ENCODE peak calls at places on chromosomes 11 and 22, in four cellular contexts. C is brain microvascular endothelial cell, E is neural progenitor cell, T is AG04450. U is an unnamed sample.

GRCh38 chr11:61198391-61198790 is 4.9 kb upstream of the PGA3 start:
- DNase-seq in C (no peak), E (no peak), T (no peak), U (no peak)

GRCh38 chr11:32154275-32154674 is 63.4 kb downstream of the RCN1 start:
- DNase-seq in T (no peak), E (no peak), C (peak), U (peak)

GRCh38 chr11:66335531-66336233 is 552 bp downstream of the RIN1 start:
- DNase-seq in T (no peak), E (peak), C (peak), U (peak)

GRCh38 chr11:117097567-117098268 is 510 bp downstream of the SIK3 start:
- DNase-seq in E (peak), T (no peak), C (no peak), U (peak)

GRCh38 chr11:2694495-2694894 is 5.3 kb downstream of the KCNQ1OT1 start:
- DNase-seq in E (no peak), T (no peak), C (no peak), U (no peak)

GRCh38 chr22:44925465-44926123 is 84.2 kb downstream of the PHF21B start:
- DNase-seq in T (no peak), E (no peak), C (no peak), U (no peak)

GRCh38 chr11:9075441-9076000 is 15.9 kb downstream of the SCUBE2 start:
- DNase-seq in C (no peak), E (no peak), T (no peak), U (no peak)

GRCh38 chr11:73983764-73984543 is 1.3 kb upstream of the UCP2 start:
- DNase-seq in T (no peak), E (no peak), C (no peak), U (no peak)

GRCh38 chr11:3167143-3168119 is 2.3 kb upstream of the OSBPL5 start:
- DNase-seq in E (no peak), C (no peak), T (no peak), U (no peak)

GRCh38 chr11:119284344-119285157 is 32.4 kb downstream of the MCAM start:
- DNase-seq in E (peak), C (no peak), T (no peak), U (peak)

GRCh38 chr22:24427500-24428164 is at the start of gene ADORA2A:
- DNase-seq in T (no peak), E (no peak), C (no peak), U (no peak)

GRCh38 chr11:13965337-13965736 is 2.8 kb downstream of the SPON1 start:
- DNase-seq in T (no peak), C (no peak), E (peak), U (peak)

GRCh38 chr11:48078661-48079060 is 98.3 kb downstream of the PTPRJ start:
- DNase-seq in T (no peak), E (no peak), C (no peak), U (no peak)

GRCh38 chr11:77340501-77340900 is 39.0 kb upstream of the GDPD4 start:
- DNase-seq in T (no peak), E (no peak), C (no peak), U (no peak)

GRCh38 chr22:31126869-31127175 is 4.1 kb downstream of the INPP5J start:
- DNase-seq in E (no peak), C (no peak), T (no peak), U (no peak)

GRCh38 chr11:2827256-2827655 is 58.3 kb downstream of the CDKN1C start:
- DNase-seq in E (no peak), T (no peak), C (peak), U (no peak)

GRCh38 chr22:48897638-48897954 is 930.1 kb downstream of the BRD1 start:
- DNase-seq in E (no peak), T (no peak), C (no peak), U (no peak)

GRCh38 chr11:121328213-121328966 is 35.8 kb downstream of the SC5D start:
- DNase-seq in T (no peak), E (no peak), C (no peak), U (no peak)

GRCh38 chr11:94968334-94968958 is 4.9 kb downstream of the CWC15 start:
- DNase-seq in E (no peak), T (no peak), C (no peak), U (peak)

GRCh38 chr22:47192106-47192650 is 429.7 kb downstream of the TBC1D22A start:
- DNase-seq in T (no peak), C (no peak), E (no peak), U (no peak)

GRCh38 chr11:119920666-119921065 is 191.7 kb upstream of the NECTIN1 start:
- DNase-seq in C (no peak), T (no peak), E (no peak), U (no peak)

GRCh38 chr22:19197997-19198865 is 19.7 kb upstream of the SLC25A1 start:
- DNase-seq in C (no peak), T (no peak), E (no peak), U (no peak)

GRCh38 chr22:21634844-21635243 is 2.3 kb downstream of the CCDC116 start:
- DNase-seq in E (no peak), T (no peak), C (no peak), U (no peak)

GRCh38 chr11:14372011-14372410 is 13.0 kb upstream of the RRAS2 start:
- DNase-seq in E (no peak), T (no peak), C (no peak), U (no peak)

GRCh38 chr11:76152086-76152658 is 54.1 kb downstream of the WNT11 start:
- DNase-seq in E (peak), T (peak), C (peak), U (peak)

GRCh38 chr11:133947298-133947905 is 9.4 kb downstream of the IGSF9B start:
- DNase-seq in T (no peak), E (peak), C (peak), U (peak)

GRCh38 chr22:42544686-42545085 is 9.1 kb upstream of the SERHL2 start:
- DNase-seq in E (no peak), C (peak), T (no peak), U (peak)

GRCh38 chr11:26828291-26828690 is 106.4 kb upstream of the SLC5A12 start:
- DNase-seq in C (no peak), E (no peak), T (no peak), U (peak)

GRCh38 chr11:61498767-61499341 is 9.7 kb upstream of the LRRC10B start:
- DNase-seq in E (no peak), C (no peak), T (no peak), U (no peak)

GRCh38 chr11:45252134-45252856 is 33.8 kb downstream of the SYT13 start:
- DNase-seq in T (no peak), C (peak), E (peak), U (peak)
- TF ChIP-seq CTCF in T (peak), C (peak), E (peak), U (peak)

GRCh38 chr11:79458712-79459111 is 17.9 kb upstream of the TENM4 start:
- DNase-seq in C (no peak), E (no peak), T (no peak), U (no peak)
- H3K4me3 ChIP-seq in C (no peak), E (no peak), T (no peak), U (no peak)

GRCh38 chr22:32901925-32902324 is 100.4 kb downstream of the TIMP3 start:
- DNase-seq in T (no peak), C (no peak), E (no peak), U (no peak)
- TF ChIP-seq CTCF in T (no peak), C (no peak), E (peak), U (no peak)

DNA sequence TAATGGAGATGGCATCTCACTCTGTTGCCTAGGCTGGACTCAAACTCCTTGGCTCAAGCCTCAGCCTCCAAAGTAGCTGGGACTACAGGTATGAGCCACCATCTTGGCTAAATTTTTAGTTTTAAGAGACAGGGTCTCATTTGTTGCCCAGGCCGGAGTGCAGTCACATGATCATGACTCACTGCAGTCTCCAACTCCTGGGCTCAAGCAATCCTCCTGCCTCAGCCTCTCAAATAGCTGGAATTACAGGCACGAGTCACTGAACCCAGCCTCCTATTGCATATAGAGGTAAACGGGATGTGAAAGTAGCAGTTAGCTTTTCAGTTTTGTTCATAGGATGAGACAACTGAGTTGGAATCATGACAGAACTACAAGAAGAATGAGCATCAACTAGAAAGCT is 9.5 kb upstream of the NAALAD2 start:
- DNase-seq in C (no peak), E (no peak), T (no peak), U (no peak)
- H3K4me3 ChIP-seq in C (no peak), E (no peak), T (no peak), U (no peak)

GRCh38 chr11:79340535-79340934 is 100.3 kb downstream of the TENM4 start:
- DNase-seq in C (no peak), T (no peak), E (no peak), U (no peak)

GRCh38 chr11:79344765-79345164 is 96.1 kb downstream of the TENM4 start:
- DNase-seq in E (no peak), C (no peak), T (no peak), U (no peak)

GRCh38 chr11:79342686-79343085 is 98.1 kb downstream of the TENM4 start:
- DNase-seq in C (no peak), E (no peak), T (no peak), U (no peak)

GRCh38 chr11:79336740-79337517 is 103.9 kb downstream of the TENM4 start:
- DNase-seq in C (no peak), E (no peak), T (no peak), U (no peak)

DNA sequence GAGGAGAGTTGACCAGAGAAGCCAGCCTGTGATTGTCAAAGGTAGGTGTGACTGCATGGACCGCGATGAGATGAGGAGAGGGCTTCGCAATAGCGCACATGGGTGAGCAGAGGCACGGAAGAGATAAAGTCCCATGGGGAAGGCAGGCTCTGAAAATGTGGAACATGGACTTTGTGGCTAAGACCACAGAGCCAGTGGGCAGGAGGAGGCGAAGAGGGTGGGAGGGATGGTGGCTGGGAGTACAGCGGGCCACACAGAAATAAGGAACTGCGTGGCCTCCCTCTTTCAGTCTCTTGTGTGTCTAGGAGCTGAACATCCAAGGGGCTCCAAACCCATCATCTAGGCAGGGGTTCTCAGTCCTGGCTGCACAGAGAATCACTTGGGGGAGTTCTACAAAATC is 98.6 kb downstream of the TENM4 start:
- DNase-seq in E (no peak), T (no peak), C (no peak), U (no peak)
- TF ChIP-seq CTCF in E (no peak), T (no peak), C (no peak), U (no peak)

GRCh38 chr11:69939551-69940245 is 120.5 kb upstream of the FGF3 start:
- DNase-seq in T (no peak), C (peak), E (no peak), U (peak)

GRCh38 chr11:69938206-69938605 is 119.0 kb upstream of the FGF3 start:
- DNase-seq in C (no peak), E (no peak), T (no peak), U (no peak)

GRCh38 chr11:69942333-69942820 is 123.2 kb upstream of the FGF3 start:
- DNase-seq in C (no peak), T (no peak), E (no peak), U (no peak)

GRCh38 chr11:69941546-69942332 is 122.5 kb upstream of the FGF3 start:
- DNase-seq in C (no peak), T (no peak), E (no peak), U (no peak)

GRCh38 chr11:69940246-69940610 is 121.0 kb upstream of the FGF3 start:
- DNase-seq in T (no peak), C (no peak), E (no peak), U (no peak)
- H3K4me3 ChIP-seq in T (no peak), C (no peak), E (no peak), U (no peak)

GRCh38 chr22:37731804-37732471 is 35.1 kb downstream of the TRIOBP start:
- DNase-seq in C (no peak), T (no peak), E (no peak), U (no peak)
- TF ChIP-seq CTCF in C (peak), T (peak), E (no peak), U (peak)

GRCh38 chr22:18110944-18111758 is 542 bp downstream of the TUBA8 start:
- DNase-seq in C (no peak), T (no peak), E (peak), U (no peak)
- H3K4me3 ChIP-seq in C (peak), T (peak), E (peak), U (peak)

DNA sequence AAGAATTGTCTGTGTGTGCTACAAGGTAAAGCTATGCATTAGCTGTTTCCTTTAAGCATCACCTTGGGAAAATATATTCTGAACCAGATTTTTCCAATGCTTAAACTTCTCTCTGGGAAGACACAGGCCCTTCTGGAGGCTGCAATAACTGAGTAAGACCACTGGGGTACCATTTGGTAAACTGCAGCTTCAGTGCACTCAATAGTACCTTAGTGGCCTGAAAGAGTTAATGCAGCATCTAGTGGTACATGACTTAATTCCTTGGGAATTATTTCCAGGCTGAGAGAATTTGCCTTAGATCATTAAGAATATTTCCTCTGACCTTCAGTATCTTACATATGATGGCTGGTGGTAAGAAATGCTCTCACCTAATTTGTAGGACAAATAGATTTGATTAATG is 727.4 kb downstream of the DLG2 start:
- DNase-seq in E (peak), C (peak), T (no peak), U (no peak)
- TF ChIP-seq CTCF in E (peak), C (peak), T (peak), U (no peak)

DNA sequence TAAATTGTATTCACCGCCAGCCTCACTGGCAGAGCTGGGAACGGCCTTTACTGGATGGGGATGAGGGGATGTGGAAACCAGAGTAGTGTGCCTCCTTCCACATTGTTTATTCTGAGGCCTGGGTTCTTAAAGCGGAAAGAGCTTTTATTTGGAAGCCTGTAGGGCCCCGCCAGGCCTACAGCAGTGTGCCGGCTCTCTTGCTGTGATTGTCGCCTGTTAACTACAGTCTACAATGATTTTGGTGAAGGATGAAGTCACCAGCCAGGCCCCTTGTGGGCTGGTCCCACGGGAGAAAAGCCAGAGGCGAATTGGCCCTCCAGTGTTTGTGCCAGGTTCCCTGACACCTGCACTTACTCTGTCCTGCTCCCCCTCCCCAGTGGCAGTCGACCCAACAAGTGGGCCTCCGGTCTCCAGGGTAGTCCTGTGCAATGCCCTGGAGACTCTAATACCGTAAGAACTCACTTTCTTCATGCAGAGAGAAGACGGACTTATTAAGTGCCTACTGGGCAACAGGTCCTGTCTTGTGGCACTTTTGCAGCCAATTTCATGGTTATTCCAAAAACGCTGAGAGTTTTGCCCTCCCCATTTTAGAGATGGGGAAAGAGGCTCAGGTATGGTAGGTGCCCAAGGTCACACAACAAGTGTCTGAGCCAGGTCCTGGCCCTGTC is 1.2 kb downstream of the MICAL2 start:
- DNase-seq in E (peak), T (no peak), C (no peak), U (no peak)
- H3K4me3 ChIP-seq in E (peak), T (peak), C (peak), U (peak)

U was measured in fibroblast of villous mesenchyme.